ENCODE peak calls at places on chromosome 2, in four cellular contexts. U is psoas muscle, Y is astrocyte of the cerebellum, F is astrocyte. A is an unnamed sample.

GRCh38 chr2:37773354-37773753 is 101.9 kb upstream of the CDC42EP3 start:
- DNase-seq in U (no peak), Y (no peak), F (no peak), A (no peak)

GRCh38 chr2:69624153-69624552 is 19.4 kb downstream of the AAK1 start:
- DNase-seq in F (no peak), Y (no peak), U (no peak), A (no peak)

GRCh38 chr2:209876211-209876610 is 104.6 kb downstream of the UNC80 start:
- DNase-seq in F (peak; percentile 2), Y (no peak), U (no peak), A (no peak)

GRCh38 chr2:144942516-144943256 is 422.8 kb upstream of the ZEB2 start:
- DNase-seq in F (peak; percentile 79), U (no peak), Y (no peak), A (no peak)

GRCh38 chr2:45300026-45300750 is 290.9 kb upstream of the SIX2 start:
- DNase-seq in U (no peak), F (no peak), Y (no peak), A (no peak)

GRCh38 chr2:104378853-104379374 is 475.0 kb upstream of the POU3F3 start:
- DNase-seq in F (peak; percentile 57), U (no peak), Y (peak; percentile 27), A (no peak)

GRCh38 chr2:64659252-64659651 is 5.5 kb upstream of the SERTAD2 start:
- DNase-seq in U (no peak), F (no peak), Y (no peak), A (no peak)

GRCh38 chr2:241272722-241273551 is 42.5 kb downstream of the HDLBP start:
- DNase-seq in U (peak; percentile 77), Y (no peak), F (peak; percentile 40), A (no peak)

GRCh38 chr2:9419558-9419957 is 3.8 kb downstream of the ITGB1BP1 start:
- DNase-seq in U (no peak), Y (no peak), F (no peak), A (no peak)

GRCh38 chr2:16210841-16211240 is 270.5 kb downstream of the MYCN start:
- DNase-seq in U (no peak), F (no peak), Y (no peak), A (no peak)

GRCh38 chr2:188285049-188285448 is 6.6 kb upstream of the GULP1 start:
- DNase-seq in F (no peak), U (no peak), Y (no peak), A (no peak)

GRCh38 chr2:170140561-170140960 is 37.4 kb upstream of the MYO3B start:
- DNase-seq in U (no peak), F (no peak), Y (no peak), A (no peak)

GRCh38 chr2:78780321-78780720 is 245.2 kb upstream of the REG3G start:
- DNase-seq in U (no peak), F (no peak), Y (no peak), A (no peak)

GRCh38 chr2:176997074-176997791 is 215.4 kb upstream of the HNRNPA3 start:
- DNase-seq in F (peak; percentile 91), U (no peak), Y (peak; percentile 63), A (peak; percentile 29)

GRCh38 chr2:176115883-176116813 is at the start of gene HOXD10:
- DNase-seq in F (no peak), Y (no peak), U (no peak), A (no peak)

GRCh38 chr2:203077458-203077857 is 62.8 kb downstream of the NBEAL1 start:
- DNase-seq in U (no peak), Y (no peak), F (peak; percentile 25), A (no peak)

GRCh38 chr2:167292430-167293171 is 404.3 kb downstream of the XIRP2 start:
- DNase-seq in Y (peak; percentile 86), U (peak; percentile 89), F (peak; percentile 87), A (peak; percentile 53)

DNA sequence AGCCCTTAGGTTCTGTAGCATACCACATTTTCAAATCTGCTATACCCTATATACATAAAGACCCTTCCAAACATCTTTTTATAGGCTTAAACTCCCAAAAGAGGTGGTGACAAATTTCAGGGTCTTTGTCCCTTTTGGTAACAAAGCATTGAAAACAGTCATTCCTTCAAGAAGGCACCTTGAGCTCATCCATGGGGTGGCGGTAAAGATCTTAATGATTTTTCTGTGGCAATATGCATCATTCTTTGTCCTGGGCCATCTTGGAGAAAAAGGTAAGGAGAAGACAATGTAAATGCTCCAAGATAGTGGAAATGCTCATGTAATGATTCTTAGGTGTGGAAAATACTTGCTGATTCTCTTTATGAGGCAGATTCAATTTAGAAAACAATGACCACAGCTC is 890.5 kb downstream of the CNTNAP5 start:
- DNase-seq in F (no peak), U (no peak), Y (no peak), A (no peak)
- TF ChIP-seq CTCF in F (no peak), U (no peak), Y (no peak), A (no peak)

GRCh38 chr2:128722469-128722868 is 403.8 kb upstream of the HS6ST1 start:
- DNase-seq in U (no peak), F (no peak), Y (no peak), A (no peak)
- H3K4me3 ChIP-seq in U (no peak overlapping the region), F (no peak overlapping the region), Y (no peak overlapping the region), A (no peak overlapping the region)

GRCh38 chr2:134228493-134228903 is 25.4 kb upstream of the MGAT5 start:
- DNase-seq in Y (no peak), U (no peak), F (no peak), A (no peak)
- TF ChIP-seq CTCF in Y (peak; percentile 32), U (peak; percentile 18), F (peak; percentile 31), A (peak; percentile 70)

DNA sequence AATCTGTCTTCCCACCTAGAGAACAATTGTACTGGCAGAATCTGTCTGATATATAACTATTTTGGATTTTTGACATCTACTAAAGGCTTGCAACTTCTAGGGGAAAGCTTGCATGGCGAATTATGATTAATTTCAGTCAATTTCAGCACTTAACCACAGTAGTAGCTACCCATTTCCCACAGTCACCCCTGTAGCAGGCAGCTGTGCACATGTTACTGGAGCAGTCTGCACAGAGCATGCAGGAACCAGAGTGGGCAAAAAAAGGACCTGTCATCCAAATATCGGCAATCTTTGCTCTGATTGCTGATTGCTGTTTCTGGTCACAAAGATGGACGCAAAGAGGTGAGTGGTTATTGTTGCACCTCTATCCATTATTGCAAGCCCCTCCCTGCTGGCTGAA is 473.3 kb downstream of the SPAG16 start:
- DNase-seq in F (no peak), Y (no peak), U (no peak), A (no peak)
- H3K4me3 ChIP-seq in F (no peak overlapping the region), Y (no peak overlapping the region), U (no peak overlapping the region), A (no peak overlapping the region)

DNA sequence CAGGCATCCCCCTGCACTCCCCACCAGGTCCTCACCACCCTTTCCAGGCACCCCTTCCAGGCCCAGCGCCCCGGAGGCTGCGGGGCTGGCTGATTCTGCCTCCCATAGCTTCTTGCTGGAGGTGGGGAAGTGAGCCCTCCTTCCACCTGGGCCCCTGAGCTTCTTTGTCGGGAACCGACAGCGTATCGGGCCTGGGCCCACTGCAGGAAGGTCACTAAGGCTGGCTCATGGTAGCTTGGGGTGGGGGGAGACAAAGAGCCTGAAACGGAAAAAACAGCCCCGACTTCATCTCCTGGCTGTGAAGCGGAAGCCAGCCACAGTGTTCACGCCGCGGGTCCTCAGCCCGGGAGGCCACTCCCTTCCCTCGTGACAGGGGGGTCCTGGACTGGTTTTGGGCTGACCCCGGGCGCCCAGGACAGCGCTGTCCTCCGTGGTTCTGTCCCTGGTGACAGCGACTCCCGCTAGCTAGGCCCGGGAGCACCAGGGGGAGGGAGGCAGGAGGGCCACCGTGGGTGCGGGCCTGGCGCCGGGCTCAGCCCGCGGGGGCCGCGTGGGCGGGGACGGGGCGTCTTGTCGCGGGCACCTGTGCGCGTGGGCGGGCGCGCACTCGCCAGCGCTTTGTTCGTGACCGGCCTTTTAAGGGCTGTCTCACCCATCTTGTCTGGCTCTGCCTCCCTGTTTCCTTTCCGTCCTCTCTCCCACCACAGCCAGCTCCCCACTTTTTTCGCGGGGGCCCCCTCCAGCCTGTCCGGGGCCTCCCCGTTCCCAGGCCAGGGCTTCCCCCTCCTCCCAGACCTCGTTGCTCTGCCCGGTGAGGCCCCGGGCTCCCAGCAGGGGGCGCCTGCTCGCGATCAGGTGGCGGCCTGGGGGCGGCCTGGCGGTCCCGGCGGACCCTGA is 64.9 kb downstream of the DNMT3A start:
- DNase-seq in F (no peak), U (peak; percentile 78), Y (no peak), A (no peak)
- TF ChIP-seq CTCF in F (peak; percentile 22), U (peak; percentile 71), Y (peak; percentile 54), A (peak; percentile 63)

A was measured in HFF-Myc.